ENCODE peak calls at places on chromosomes 16 and 17, in six cellular contexts. F is small intestine; U is midbrain; S is activated CD8-positive, alpha-beta memory T cell treated with anti-CD3 and anti-CD28 coated beads, Interleukin-2, amount 50 U/mL, for 4 hours; B is ACHN; Y is dorsolateral prefrontal cortex. P is an unnamed sample.

GRCh38 chr16:55622930-55623561 is 32.7 kb upstream of the SLC6A2 start:
- DNase-seq in F (peak; percentile 6), U (no peak), S (no peak), B (no peak), Y (no peak), P (no peak)

GRCh38 chr17:50539762-50540440 is 7.1 kb upstream of the SPATA20 start:
- DNase-seq in F (peak; percentile 75), U (no peak), S (no peak), B (no peak), Y (no peak), P (no peak)

GRCh38 chr17:59001158-59001814 is 105.4 kb downstream of the TRIM37 start:
- DNase-seq in F (peak; percentile 40), U (no peak), S (peak; percentile 69), B (peak; percentile 85), Y (no peak), P (peak; percentile 34)

GRCh38 chr16:83356266-83356665 is 451.5 kb upstream of the HSBP1 start:
- DNase-seq in F (peak; percentile 45), U (peak; percentile 51), S (no peak), B (peak; percentile 67), Y (no peak), P (peak; percentile 80)

GRCh38 chr17:74412581-74412980 is 19.3 kb upstream of the GPRC5C start:
- DNase-seq in F (no peak), U (no peak), S (no peak), B (no peak), Y (no peak), P (no peak)

GRCh38 chr16:1333149-1333812 is at the start of gene BAIAP3:
- DNase-seq in F (peak; percentile 43), U (peak; percentile 3), S (peak; percentile 49), B (peak; percentile 36), Y (no peak), P (peak; percentile 24)

GRCh38 chr16:19913306-19913717 is 28.7 kb upstream of the GPRC5B start:
- DNase-seq in F (no peak), U (no peak), S (no peak), B (no peak), Y (no peak), P (no peak)

GRCh38 chr17:60604686-60605334 is 4.8 kb downstream of the PPM1D start:
- DNase-seq in F (no peak), U (no peak), S (no peak), B (peak; percentile 77), Y (no peak), P (peak; percentile 9)

GRCh38 chr16:87366288-87366687 is 17.3 kb downstream of the FBXO31 start:
- DNase-seq in F (peak; percentile 77), U (no peak), S (no peak), B (no peak), Y (no peak), P (no peak)

GRCh38 chr17:63701477-63702222 is 1.7 kb upstream of the LIMD2 start:
- DNase-seq in F (peak; percentile 51), U (no peak), S (peak; percentile 75), B (no peak), Y (no peak), P (no peak)

GRCh38 chr17:59521465-59522126 is 43.8 kb upstream of the DHX40 start:
- DNase-seq in F (peak; percentile 66), U (peak; percentile 64), S (peak; percentile 59), B (peak; percentile 67), Y (no peak), P (peak; percentile 63)

GRCh38 chr17:80724723-80725388 is 180.2 kb downstream of the RPTOR start:
- DNase-seq in F (no peak), U (no peak), S (no peak), B (peak; percentile 62), Y (no peak), P (no peak)

GRCh38 chr17:15908378-15908777 is 36.6 kb upstream of the ADORA2B start:
- DNase-seq in F (no peak), U (no peak), S (no peak), B (no peak), Y (no peak), P (no peak)

GRCh38 chr17:40303706-40304450 is 5.1 kb upstream of the RARA start:
- DNase-seq in F (no peak), U (no peak), S (no peak), B (no peak), Y (no peak), P (no peak)

GRCh38 chr16:87144232-87144631 is 173.0 kb downstream of the C16orf95 start:
- DNase-seq in F (no peak), U (no peak), S (no peak), B (no peak), Y (no peak), P (no peak)

GRCh38 chr17:40107266-40107980 is 7.0 kb upstream of the NR1D1 start:
- DNase-seq in F (no peak), U (no peak), S (no peak), B (no peak), Y (no peak), P (peak; percentile 51)

GRCh38 chr17:79038545-79039135 is 14.7 kb downstream of the C1QTNF1 start:
- DNase-seq in F (no peak), U (no peak), S (no peak), B (no peak), Y (no peak), P (no peak)

GRCh38 chr16:11460820-11461594 is 115.7 kb downstream of the RMI2 start:
- DNase-seq in F (no peak), U (no peak), S (no peak), B (no peak), Y (no peak), P (no peak)

GRCh38 chr16:22618842-22619241 is 108.2 kb downstream of the NPIPB5 start:
- DNase-seq in F (no peak), U (no peak), S (no peak), B (no peak), Y (no peak), P (no peak)

GRCh38 chr17:16980813-16981731 is 9.2 kb upstream of the TNFRSF13B start:
- DNase-seq in F (no peak), U (no peak), S (no peak), B (peak; percentile 25), Y (no peak), P (no peak)

GRCh38 chr17:381941-382643 is 29.5 kb upstream of the RPH3AL start:
- DNase-seq in F (no peak), U (no peak), S (no peak), B (no peak), Y (no peak), P (no peak)

GRCh38 chr16:74438492-74438979 is 17.3 kb upstream of the CLEC18B start:
- DNase-seq in F (peak; percentile 30), U (no peak), S (no peak), B (no peak), Y (no peak), P (no peak)

P was measured in Ammon's horn.